ENCODE peak calls at places on chromosomes 11 and 22, in five cellular contexts. Q, S, N, Z and U are unnamed samples.

GRCh38 chr11:64665381-64665780 is 57.6 kb downstream of the NRXN2 start:
- DNase-seq in Q (no peak), Z (no peak), S (no peak), N (no peak), U (no peak)

GRCh38 chr22:39997939-39998726 is 3.4 kb downstream of the FAM83F start:
- DNase-seq in S (no peak), Z (peak; percentile 64), Q (peak; percentile 18), N (no peak), U (no peak)

GRCh38 chr11:110838808-110839207 is 126.6 kb upstream of the ARHGAP20 start:
- DNase-seq in Z (no peak), Q (no peak), N (no peak), S (no peak), U (no peak)

GRCh38 chr11:68552542-68552941 is 92.0 kb downstream of the PPP6R3 start:
- DNase-seq in Q (no peak), Z (no peak), N (no peak), S (no peak), U (no peak)

GRCh38 chr11:33690290-33691050 is 10.2 kb downstream of the C11orf91 start:
- DNase-seq in Z (no peak), N (peak; percentile 78), Q (peak; percentile 82), S (peak; percentile 96), U (peak; percentile 76)

GRCh38 chr11:72885853-72886252 is 71.6 kb downstream of the ATG16L2 start:
- DNase-seq in S (no peak), Z (no peak), Q (no peak), N (no peak), U (no peak)

GRCh38 chr22:29093030-29093429 is 20.2 kb downstream of the KREMEN1 start:
- DNase-seq in N (no peak), Z (no peak), Q (no peak), S (no peak), U (no peak)

GRCh38 chr11:67289651-67290479 is 762 bp downstream of the ANKRD13D start:
- DNase-seq in N (no peak), Z (no peak), Q (no peak), S (no peak), U (no peak)

GRCh38 chr11:34182425-34182824 is 77.0 kb downstream of the NAT10 start:
- DNase-seq in N (no peak), Q (no peak), S (no peak), Z (no peak), U (no peak)

GRCh38 chr11:69167916-69168691 is 12.4 kb downstream of the SMIM38 start:
- DNase-seq in Q (no peak), S (peak; percentile 7), N (no peak), Z (no peak), U (no peak)

GRCh38 chr22:48800886-48801607 is 1026.6 kb downstream of the BRD1 start:
- DNase-seq in N (no peak), Q (no peak), S (no peak), Z (no peak), U (no peak)

GRCh38 chr22:44685384-44686056 is 16.5 kb upstream of the PRR5 start:
- DNase-seq in N (no peak), Q (peak; percentile 43), Z (peak; percentile 64), S (no peak), U (no peak)

GRCh38 chr11:2139691-2140337 is 625 bp upstream of the IGF2 start:
- DNase-seq in S (no peak), N (no peak), Z (no peak), Q (no peak), U (no peak)

GRCh38 chr11:45859661-45860140 is 12.4 kb downstream of the CRY2 start:
- DNase-seq in Z (peak; percentile 46), S (peak; percentile 99), N (peak; percentile 62), Q (no peak), U (peak; percentile 99)

GRCh38 chr11:115996808-115997188 is 492.6 kb upstream of the CADM1 start:
- DNase-seq in Q (no peak), Z (no peak), N (no peak), S (no peak), U (no peak)

GRCh38 chr11:67996051-67996450 is 7.8 kb downstream of the UNC93B1 start:
- DNase-seq in S (no peak), Z (no peak), Q (no peak), N (no peak), U (no peak)

GRCh38 chr11:61954106-61955030 is 4.2 kb downstream of the BEST1 start:
- DNase-seq in Z (no peak), S (no peak), Q (no peak), N (no peak), U (no peak)

GRCh38 chr11:23257088-23257487 is 396.8 kb upstream of the CCDC179 start:
- DNase-seq in Q (no peak), Z (no peak), N (no peak), S (no peak), U (no peak)

GRCh38 chr11:8604078-8604723 is 10.2 kb upstream of the STK33 start:
- DNase-seq in N (peak; percentile 11), Q (peak; percentile 64), Z (peak; percentile 79), S (peak; percentile 100), U (peak; percentile 100)

GRCh38 chr11:35178862-35179261 is 39.9 kb downstream of the CD44 start:
- DNase-seq in S (no peak), Q (no peak), N (no peak), Z (no peak), U (no peak)

GRCh38 chr11:118079507-118079906 is 2.6 kb downstream of the TMPRSS4 start:
- DNase-seq in S (no peak), Q (no peak), Z (no peak), N (no peak), U (no peak)

GRCh38 chr11:73995731-73996130 is 13.1 kb upstream of the UCP2 start:
- DNase-seq in Q (no peak), N (no peak), S (no peak), Z (no peak), U (no peak)

GRCh38 chr11:92376146-92376599 is 151.6 kb downstream of the FAT3 start:
- DNase-seq in Z (no peak), S (no peak), N (no peak), Q (no peak), U (no peak)

GRCh38 chr11:103091024-103091423 is 936 bp downstream of the DCUN1D5 start:
- DNase-seq in S (no peak), Q (peak; percentile 8), N (no peak), Z (no peak), U (no peak)

GRCh38 chr11:119741369-119742262 is 12.6 kb upstream of the NECTIN1 start:
- DNase-seq in Q (peak; percentile 58), S (no peak), Z (peak; percentile 82), N (no peak), U (no peak)

GRCh38 chr11:9001736-9002135 is 2.1 kb downstream of the NRIP3 start:
- DNase-seq in S (peak; percentile 48), Q (no peak), Z (no peak), N (no peak), U (no peak)

GRCh38 chr11:1890856-1891830 is 552 bp downstream of the PRR33 start:
- DNase-seq in S (no peak), Q (no peak), N (no peak), Z (no peak), U (no peak)

GRCh38 chr22:48373626-48374173 is 1454.0 kb downstream of the BRD1 start:
- DNase-seq in S (no peak), Z (no peak), Q (no peak), N (no peak), U (no peak)

GRCh38 chr11:78277314-78277994 is 88.7 kb downstream of the USP35 start:
- DNase-seq in Q (no peak), N (no peak), S (no peak), Z (no peak), U (no peak)

GRCh38 chr11:63680842-63681207 is 475 bp upstream of the RTN3 start:
- DNase-seq in Q (no peak), S (no peak), N (no peak), Z (no peak), U (no peak)

DNA sequence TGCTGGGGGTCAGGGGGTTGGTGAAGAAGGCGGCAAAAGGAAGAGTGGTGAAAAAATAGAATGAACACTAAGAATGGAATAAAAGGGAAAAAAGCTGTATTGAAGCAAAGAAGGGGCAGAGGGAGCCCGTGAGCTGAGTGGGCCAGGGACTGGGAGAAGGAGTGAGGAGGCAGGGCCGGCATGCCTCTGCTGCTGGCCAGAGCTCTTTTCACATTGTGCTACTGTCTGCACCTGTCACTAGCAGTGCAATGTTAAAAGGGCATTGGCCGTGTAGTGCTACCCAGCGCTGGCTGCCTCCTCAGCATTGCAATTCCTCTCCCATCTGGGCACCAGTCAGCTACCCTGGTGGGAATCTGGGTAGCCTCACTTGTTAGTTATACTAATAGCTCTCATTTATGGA is 8.7 kb downstream of the YPEL4 start:
- DNase-seq in Q (no peak), Z (peak; percentile 39), S (no peak), N (no peak), U (no peak)
- TF ChIP-seq CTCF in Q (no peak), Z (no peak), S (peak; percentile 57), N (no peak), U (peak; percentile 50)

DNA sequence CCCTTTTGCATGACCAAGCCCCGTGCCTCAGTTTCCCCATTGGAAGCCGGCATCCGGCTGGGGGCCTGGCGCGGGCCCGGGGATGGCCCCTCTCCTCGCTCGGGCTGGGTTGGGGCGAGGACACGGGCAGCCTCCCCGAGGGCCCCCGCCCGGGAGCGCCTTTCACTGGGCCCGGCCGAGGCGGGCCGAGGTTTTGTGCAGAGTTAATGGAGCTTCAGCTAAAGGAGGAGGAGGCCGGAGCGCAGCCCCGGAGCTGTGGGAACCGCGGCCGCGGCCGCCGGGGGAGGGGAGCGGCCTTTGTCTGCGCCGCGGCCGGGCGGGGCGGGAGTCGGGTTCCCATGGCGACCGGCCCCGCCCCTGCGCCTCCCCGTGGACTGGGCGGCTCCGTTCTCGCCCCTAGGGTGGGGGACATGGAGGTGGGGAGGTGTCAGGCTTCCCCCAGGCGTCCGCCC is 1.4 kb upstream of the MAPK11 start:
- DNase-seq in N (no peak), Z (peak; percentile 76), S (no peak), Q (no peak), U (no peak)
- TF ChIP-seq CTCF in N (no peak), Z (no peak), S (peak; percentile 19), Q (no peak), U (no peak)

GRCh38 chr11:39784873-39785272 is 1674.6 kb downstream of the LRRC4C start:
- DNase-seq in S (no peak), N (no peak), Q (no peak), Z (no peak), U (no peak)

GRCh38 chr11:39786281-39786680 is 1673.2 kb downstream of the LRRC4C start:
- DNase-seq in N (no peak), Z (no peak), Q (no peak), S (no peak), U (no peak)

DNA sequence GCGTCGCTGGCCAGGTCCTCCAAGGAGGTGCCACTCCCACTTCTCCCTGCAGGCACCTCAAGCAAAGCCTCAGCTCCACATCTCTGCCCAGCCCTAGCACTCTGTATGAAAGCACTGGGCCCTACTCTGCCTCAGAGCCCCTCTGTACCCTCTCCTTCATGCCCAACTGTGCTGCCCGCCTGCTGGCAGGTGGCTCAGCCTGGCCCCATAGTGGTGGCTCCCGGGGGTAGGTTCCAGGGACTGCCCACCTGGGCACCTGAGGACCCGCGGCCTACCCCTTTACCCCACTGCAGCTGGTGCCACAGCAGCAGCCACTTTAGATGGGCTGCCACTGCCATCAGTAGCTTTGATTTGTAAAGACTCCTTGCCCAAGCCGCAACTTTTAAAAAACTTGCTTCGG is 1672.8 kb downstream of the LRRC4C start:
- DNase-seq in Q (no peak), N (no peak), S (no peak), Z (no peak), U (no peak)
- TF ChIP-seq CTCF in Q (no peak), N (no peak), S (no peak), Z (no peak), U (no peak)

DNA sequence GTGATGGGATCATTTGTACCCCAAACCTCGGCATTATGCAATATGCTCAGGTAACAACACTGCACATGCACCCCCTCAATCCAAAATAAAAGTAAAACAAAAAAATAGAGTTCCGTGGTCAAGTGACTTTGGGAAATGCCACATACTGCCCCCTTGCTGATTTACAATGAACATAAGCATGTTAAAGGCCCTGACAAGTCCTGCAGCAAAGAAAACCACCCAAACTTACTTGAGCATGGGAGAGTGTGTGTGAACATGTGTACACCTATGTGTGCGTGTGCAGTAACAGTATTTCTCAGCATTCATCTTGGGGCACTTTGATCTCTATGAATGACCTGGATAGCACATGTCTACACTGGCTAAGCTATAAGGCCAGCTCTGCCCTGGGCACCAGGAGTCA is 15.8 kb upstream of the IGSF22 start:
- DNase-seq in S (no peak), Z (no peak), Q (no peak), N (no peak), U (no peak)
- TF ChIP-seq CTCF in S (no peak), Z (no peak), Q (peak; percentile 9), N (no peak), U (no peak)